ENCODE peak calls at places on chromosomes 12 and 14, in five cellular contexts. K is stimulated activated CD4-positive, alpha-beta T cell treated with anti-CD3 and anti-CD28 coated beads, Interleukin-15, amount 100 ng/mL, for 1 hour; D is posterior vena cava; E is Karpas-422; L is left cardiac atrium. X is an unnamed sample.

GRCh38 chr12:10501031-10501430 is 4.7 kb upstream of the EIF2S3B start:
- DNase-seq in K (no peak), D (no peak), E (no peak), L (no peak), X (no peak)

GRCh38 chr12:80702889-80703605 is 4.4 kb upstream of the MYF6 start:
- DNase-seq in K (no peak), D (no peak), E (no peak), L (peak; percentile 19), X (no peak)

GRCh38 chr12:106269150-106269771 is 21.4 kb upstream of the CKAP4 start:
- DNase-seq in K (no peak), D (no peak), E (no peak), L (no peak), X (no peak)

GRCh38 chr12:80714846-80715245 is 1.9 kb upstream of the MYF5 start:
- DNase-seq in K (no peak), D (no peak), E (no peak), L (no peak), X (no peak)

GRCh38 chr14:99726538-99727095 is 42.5 kb downstream of the CYP46A1 start:
- DNase-seq in K (no peak), D (peak; percentile 74), E (no peak), L (no peak), X (peak; percentile 56)

GRCh38 chr14:24935796-24936195 is 114.2 kb downstream of the STXBP6 start:
- DNase-seq in K (no peak), D (no peak), E (no peak), L (no peak), X (no peak)

GRCh38 chr14:37931998-37932397 is 275.7 kb upstream of the SSTR1 start:
- DNase-seq in K (no peak), D (no peak), E (no peak), L (no peak), X (no peak)

GRCh38 chr12:98516184-98516873 is 939 bp downstream of the TMPO start:
- DNase-seq in K (peak; percentile 64), D (peak; percentile 84), E (peak; percentile 97), L (peak; percentile 77), X (peak; percentile 81)

GRCh38 chr14:96461950-96462798 is 40.0 kb upstream of the PAPOLA start:
- DNase-seq in K (no peak), D (no peak), E (no peak), L (no peak), X (no peak)

GRCh38 chr14:104436047-104436531 is 143.5 kb upstream of the C14orf180 start:
- DNase-seq in K (no peak), D (peak; percentile 87), E (no peak), L (peak; percentile 85), X (peak; percentile 78)

GRCh38 chr14:61628192-61628591 is 67.1 kb upstream of the HIF1A start:
- DNase-seq in K (no peak), D (no peak), E (no peak), L (no peak), X (no peak)

GRCh38 chr14:55752580-55753365 is 172.8 kb downstream of the KTN1 start:
- DNase-seq in K (no peak), D (no peak), E (no peak), L (peak; percentile 27), X (no peak)

GRCh38 chr14:78967111-78967809 is 797.1 kb downstream of the NRXN3 start:
- DNase-seq in K (no peak), D (no peak), E (no peak), L (no peak), X (no peak)

GRCh38 chr14:68841030-68841809 is 48.4 kb upstream of the ZFP36L1 start:
- DNase-seq in K (no peak), D (no peak), E (no peak), L (no peak), X (no peak)

GRCh38 chr14:98513558-98513957 is 758.4 kb downstream of the BCL11B start:
- DNase-seq in K (no peak), D (no peak), E (no peak), L (no peak), X (no peak)

GRCh38 chr14:33237102-33237501 is 298.4 kb downstream of the NPAS3 start:
- DNase-seq in K (no peak), D (no peak), E (no peak), L (no peak), X (no peak)

GRCh38 chr12:63196168-63196567 is 45.2 kb upstream of the AVPR1A start:
- DNase-seq in K (no peak), D (no peak), E (no peak), L (no peak), X (no peak)

GRCh38 chr14:50001999-50002925 is 109.4 kb downstream of the ARF6 start:
- DNase-seq in K (peak; percentile 33), D (peak; percentile 71), E (peak; percentile 64), L (no peak), X (no peak)

GRCh38 chr12:49750027-49750977 is 8.9 kb downstream of the TMBIM6 start:
- DNase-seq in K (no peak), D (peak; percentile 42), E (peak; percentile 64), L (no peak), X (no peak)

GRCh38 chr12:20128926-20129325 is 239.4 kb upstream of the PDE3A start:
- DNase-seq in K (no peak), D (no peak), E (no peak), L (no peak), X (no peak)

GRCh38 chr12:102957339-102958050 is at the start of gene ASCL1:
- DNase-seq in K (no peak), D (no peak), E (no peak), L (no peak), X (no peak)

GRCh38 chr12:132006056-132006680 is 56.4 kb downstream of the EP400 start:
- DNase-seq in K (no peak), D (peak; percentile 40), E (no peak), L (no peak), X (no peak)